ENCODE peak calls at places on chromosomes 13 and 19, in eight cellular contexts. O, W, Z, Q, D, J, P and Y are unnamed samples.

GRCh38 chr13:34437873-34438272 is 504.2 kb upstream of the NBEA start:
- DNase-seq in W (no peak), J (no peak), D (no peak), P (no peak), Q (no peak), O (no peak), Z (no peak), Y (no peak)

GRCh38 chr13:50731400-50731799 is 112.1 kb downstream of the DLEU7 start:
- DNase-seq in Z (no peak), W (no peak), Q (no peak), D (no peak), J (no peak), O (no peak), P (peak; percentile 50), Y (peak; percentile 42)

GRCh38 chr13:73671011-73671410 is 463.2 kb downstream of the KLF12 start:
- DNase-seq in J (no peak), Q (no peak), P (no peak), Z (no peak), W (no peak), O (no peak), D (no peak), Y (no peak)

GRCh38 chr13:113001251-113002140 is 32.5 kb downstream of the MCF2L start:
- DNase-seq in Q (no peak), O (no peak), P (no peak), J (peak; percentile 58), Z (no peak), W (no peak), D (no peak), Y (peak; percentile 18)

GRCh38 chr13:31625115-31625514 is 114.2 kb upstream of the RXFP2 start:
- DNase-seq in D (no peak), Q (no peak), P (no peak), O (no peak), Z (no peak), W (no peak), J (no peak), Y (no peak)

GRCh38 chr19:12918253-12918652 is 840 bp downstream of the SYCE2 start:
- DNase-seq in J (no peak), W (no peak), Z (no peak), P (no peak), Q (no peak), O (no peak), D (no peak), Y (no peak)

GRCh38 chr19:355134-355533 is 10.5 kb upstream of the MIER2 start:
- DNase-seq in W (no peak), P (no peak), O (no peak), J (no peak), Q (no peak), Z (no peak), D (no peak), Y (no peak)

GRCh38 chr13:111620586-111620985 is 300.1 kb downstream of the TEX29 start:
- DNase-seq in J (no peak), Z (no peak), W (no peak), Q (no peak), O (no peak), P (no peak), D (no peak), Y (no peak)

GRCh38 chr19:23254141-23254910 is 4.1 kb upstream of the ZNF724 start:
- DNase-seq in W (no peak), Q (no peak), Z (no peak), J (no peak), D (no peak), P (no peak), O (no peak), Y (peak; percentile 43)

GRCh38 chr19:48398329-48399235 is 5.1 kb downstream of the GRIN2D start:
- DNase-seq in Q (peak; percentile 63), O (peak; percentile 85), J (peak; percentile 85), D (peak; percentile 87), Z (peak; percentile 92), P (peak; percentile 64), W (peak; percentile 85), Y (peak; percentile 81)

GRCh38 chr19:49427855-49428546 is 2.8 kb downstream of the GFY start:
- DNase-seq in O (peak; percentile 35), W (no peak), J (peak; percentile 42), Z (no peak), P (no peak), D (peak; percentile 25), Q (no peak), Y (no peak)

GRCh38 chr19:16416574-16416973 is 55.2 kb downstream of the EPS15L1 start:
- DNase-seq in D (no peak), Q (no peak), P (no peak), J (no peak), Z (no peak), W (no peak), O (no peak), Y (no peak)

GRCh38 chr19:46571495-46571894 is 29.6 kb upstream of the CALM3 start:
- DNase-seq in J (peak; percentile 30), W (no peak), O (no peak), Z (no peak), P (no peak), D (no peak), Q (no peak), Y (peak; percentile 85)

GRCh38 chr19:46287585-46287984 is 9.3 kb upstream of the HIF3A start:
- DNase-seq in J (no peak), Q (no peak), D (no peak), W (no peak), O (no peak), Z (no peak), P (no peak), Y (peak; percentile 14)

GRCh38 chr13:20221772-20222171 is 10.3 kb downstream of the GJB6 start:
- DNase-seq in J (no peak), W (no peak), P (no peak), Z (no peak), O (no peak), D (no peak), Q (no peak), Y (no peak)

GRCh38 chr13:96025283-96025682 is 27.9 kb downstream of the UGGT2 start:
- DNase-seq in D (no peak), W (no peak), Q (no peak), P (no peak), Z (no peak), J (no peak), O (no peak), Y (no peak)

GRCh38 chr13:36495431-36495830 is 63.1 kb downstream of the CCNA1 start:
- DNase-seq in D (no peak), Z (no peak), P (no peak), O (no peak), W (no peak), Q (no peak), J (no peak), Y (no peak)

GRCh38 chr19:55418185-55418584 is 10.6 kb upstream of the UBE2S start:
- DNase-seq in P (peak; percentile 43), W (no peak), O (peak; percentile 44), Q (no peak), D (peak; percentile 35), Z (peak; percentile 60), J (peak; percentile 80), Y (peak; percentile 78)

GRCh38 chr13:32940601-32941000 is 75.6 kb upstream of the KL start:
- DNase-seq in D (no peak), W (no peak), P (peak; percentile 13), Z (no peak), J (no peak), O (no peak), Q (no peak), Y (peak; percentile 53)

GRCh38 chr13:66341978-66342377 is 888.2 kb downstream of the PCDH9 start:
- DNase-seq in P (no peak), Q (no peak), Z (no peak), J (no peak), O (no peak), D (no peak), W (no peak), Y (no peak)